ENCODE peak calls at places on chromosome 7, in ten cellular contexts. One of them, this sample, is unnamed.
A peak's percentile ranks its signal among the peaks of the same experiment; 100 is the strongest.

GRCh38 chr7:91872928-91873327 is 7.6 kb downstream of the MTERF1 start:
- DNase-seq in CD8-positive, alpha-beta T cell: no peak
- DNase-seq in right lobe of liver: no peak
- DNase-seq in body of pancreas: no peak
- DNase-seq in stomach: no peak
- DNase-seq in OCI-LY7: no peak
- DNase-seq in adrenal gland: no peak
- DNase-seq in heart right ventricle: no peak
- DNase-seq in AG04450: no peak
- DNase-seq in endothelial cell of umbilical vein: no peak
- DNase-seq in this sample: no peak

GRCh38 chr7:81604075-81604807 is 165.6 kb downstream of the HGF start:
- DNase-seq in OCI-LY7: no peak
- DNase-seq in right lobe of liver: no peak
- DNase-seq in body of pancreas: no peak
- DNase-seq in heart right ventricle: no peak
- DNase-seq in endothelial cell of umbilical vein: peak; percentile 36
- DNase-seq in CD8-positive, alpha-beta T cell: no peak
- DNase-seq in stomach: no peak
- DNase-seq in AG04450: peak; percentile 84
- DNase-seq in adrenal gland: peak; percentile 5
- DNase-seq in this sample: no peak

GRCh38 chr7:46565712-46566111 is 644.6 kb upstream of the IGFBP3 start:
- DNase-seq in CD8-positive, alpha-beta T cell: no peak
- DNase-seq in adrenal gland: no peak
- DNase-seq in stomach: no peak
- DNase-seq in AG04450: no peak
- DNase-seq in body of pancreas: no peak
- DNase-seq in OCI-LY7: no peak
- DNase-seq in right lobe of liver: no peak
- DNase-seq in heart right ventricle: no peak
- DNase-seq in endothelial cell of umbilical vein: no peak
- DNase-seq in this sample: no peak

GRCh38 chr7:105664816-105665525 is 83.7 kb upstream of the EFCAB10 start:
- DNase-seq in endothelial cell of umbilical vein: peak; percentile 40
- DNase-seq in CD8-positive, alpha-beta T cell: no peak
- DNase-seq in AG04450: no peak
- DNase-seq in stomach: no peak
- DNase-seq in right lobe of liver: no peak
- DNase-seq in OCI-LY7: no peak
- DNase-seq in adrenal gland: peak; percentile 61
- DNase-seq in heart right ventricle: no peak
- DNase-seq in body of pancreas: peak; percentile 49
- DNase-seq in this sample: no peak

GRCh38 chr7:111333010-111333409 is 229.3 kb downstream of the IMMP2L start:
- DNase-seq in heart right ventricle: no peak
- DNase-seq in AG04450: no peak
- DNase-seq in CD8-positive, alpha-beta T cell: no peak
- DNase-seq in stomach: no peak
- DNase-seq in endothelial cell of umbilical vein: no peak
- DNase-seq in right lobe of liver: no peak
- DNase-seq in body of pancreas: no peak
- DNase-seq in adrenal gland: no peak
- DNase-seq in OCI-LY7: no peak
- DNase-seq in this sample: no peak

GRCh38 chr7:2460188-2460587 is 16.0 kb downstream of the GRIFIN start:
- DNase-seq in right lobe of liver: no peak
- DNase-seq in CD8-positive, alpha-beta T cell: no peak
- DNase-seq in endothelial cell of umbilical vein: no peak
- DNase-seq in AG04450: no peak
- DNase-seq in stomach: no peak
- DNase-seq in adrenal gland: no peak
- DNase-seq in body of pancreas: no peak
- DNase-seq in OCI-LY7: no peak
- DNase-seq in heart right ventricle: no peak
- DNase-seq in this sample: no peak

GRCh38 chr7:1550005-1550845 is 5.8 kb downstream of the TMEM184A start:
- DNase-seq in body of pancreas: peak; percentile 5
- DNase-seq in right lobe of liver: no peak
- DNase-seq in OCI-LY7: no peak
- DNase-seq in endothelial cell of umbilical vein: no peak
- DNase-seq in adrenal gland: no peak
- DNase-seq in stomach: no peak
- DNase-seq in CD8-positive, alpha-beta T cell: no peak
- DNase-seq in heart right ventricle: no peak
- DNase-seq in AG04450: no peak
- DNase-seq in this sample: no peak

GRCh38 chr7:155953781-155954549 is 141.7 kb upstream of the SHH start:
- DNase-seq in adrenal gland: no peak
- DNase-seq in right lobe of liver: no peak
- DNase-seq in endothelial cell of umbilical vein: no peak
- DNase-seq in body of pancreas: peak; percentile 13
- DNase-seq in stomach: peak; percentile 82
- DNase-seq in CD8-positive, alpha-beta T cell: no peak
- DNase-seq in heart right ventricle: no peak
- DNase-seq in OCI-LY7: no peak
- DNase-seq in AG04450: no peak
- DNase-seq in this sample: no peak

GRCh38 chr7:47233996-47234395 is 347.9 kb downstream of the TNS3 start:
- DNase-seq in endothelial cell of umbilical vein: no peak
- DNase-seq in OCI-LY7: no peak
- DNase-seq in body of pancreas: no peak
- DNase-seq in heart right ventricle: no peak
- DNase-seq in AG04450: no peak
- DNase-seq in adrenal gland: no peak
- DNase-seq in stomach: no peak
- DNase-seq in CD8-positive, alpha-beta T cell: no peak
- DNase-seq in right lobe of liver: no peak
- DNase-seq in this sample: no peak

DNA sequence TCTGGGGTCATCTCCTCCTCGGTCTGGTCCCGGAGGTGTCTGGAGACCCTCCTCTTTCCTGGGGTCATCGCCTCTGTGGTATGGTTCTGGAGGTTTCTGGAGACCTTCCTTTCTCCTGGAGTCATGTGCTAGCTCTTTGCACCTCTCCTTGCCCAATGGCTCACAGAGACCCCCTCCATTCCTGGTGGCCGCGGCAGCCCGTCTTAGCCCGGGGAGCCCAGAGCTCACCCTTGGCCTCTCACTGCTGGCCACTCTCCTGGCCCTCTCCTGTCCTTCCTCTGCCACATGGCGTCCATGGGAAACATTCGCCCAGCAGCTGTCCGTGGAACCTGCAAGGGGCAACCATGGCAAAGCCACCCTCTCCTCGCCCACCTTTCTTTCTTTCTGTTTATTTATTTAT is 20.2 kb upstream of the FOXL3 start:
- DNase-seq in CD8-positive, alpha-beta T cell: no peak
- DNase-seq in right lobe of liver: no peak
- DNase-seq in heart right ventricle: no peak
- DNase-seq in endothelial cell of umbilical vein: no peak
- DNase-seq in body of pancreas: no peak
- DNase-seq in AG04450: no peak
- DNase-seq in OCI-LY7: no peak
- DNase-seq in stomach: no peak
- DNase-seq in adrenal gland: no peak
- DNase-seq in this sample: no peak
- H3K9me3 ChIP-seq in CD8-positive, alpha-beta T cell: no peaks in the 10 kb centered on the region
- H3K9me3 ChIP-seq in right lobe of liver: no peaks in the 10 kb centered on the region
- H3K9me3 ChIP-seq in heart right ventricle: peaks cover 9% of the 10 kb centered on the region
- H3K9me3 ChIP-seq in endothelial cell of umbilical vein: no peaks in the 10 kb centered on the region
- H3K9me3 ChIP-seq in body of pancreas: no peaks in the 10 kb centered on the region
- H3K9me3 ChIP-seq in AG04450: peaks cover 57% of the 10 kb centered on the region
- H3K9me3 ChIP-seq in OCI-LY7: no peaks in the 10 kb centered on the region
- H3K9me3 ChIP-seq in stomach: peaks cover 15% of the 10 kb centered on the region
- H3K9me3 ChIP-seq in adrenal gland: no peaks in the 10 kb centered on the region
- H3K9me3 ChIP-seq in this sample: no peaks in the 10 kb centered on the region

GRCh38 chr7:130490888-130491771 is 755 bp upstream of the MEST start:
- DNase-seq in body of pancreas: peak; percentile 68
- DNase-seq in adrenal gland: peak; percentile 66
- DNase-seq in OCI-LY7: no peak
- DNase-seq in endothelial cell of umbilical vein: peak; percentile 62
- DNase-seq in CD8-positive, alpha-beta T cell: peak; percentile 34
- DNase-seq in heart right ventricle: peak; percentile 37
- DNase-seq in stomach: peak; percentile 30
- DNase-seq in AG04450: no peak
- DNase-seq in right lobe of liver: peak; percentile 53
- DNase-seq in this sample: peak; percentile 68
- TF ChIP-seq CTCF in body of pancreas: peak; percentile 60
- TF ChIP-seq CTCF in adrenal gland: peak; percentile 66
- TF ChIP-seq CTCF in OCI-LY7: peak; percentile 57
- TF ChIP-seq CTCF in endothelial cell of umbilical vein: peak; percentile 67
- TF ChIP-seq CTCF in CD8-positive, alpha-beta T cell: peak; percentile 53
- TF ChIP-seq CTCF in heart right ventricle: peak; percentile 56
- TF ChIP-seq CTCF in stomach: peak; percentile 45
- TF ChIP-seq CTCF in AG04450: peak; percentile 56
- TF ChIP-seq CTCF in right lobe of liver: peak; percentile 37
- TF ChIP-seq CTCF in this sample: peak; percentile 64

GRCh38 chr7:114153700-114154099 is 234.9 kb upstream of the PPP1R3A start:
- DNase-seq in adrenal gland: no peak
- DNase-seq in OCI-LY7: no peak
- DNase-seq in CD8-positive, alpha-beta T cell: no peak
- DNase-seq in body of pancreas: no peak
- DNase-seq in endothelial cell of umbilical vein: no peak
- DNase-seq in right lobe of liver: no peak
- DNase-seq in AG04450: no peak
- DNase-seq in stomach: no peak
- DNase-seq in heart right ventricle: no peak
- DNase-seq in this sample: no peak

GRCh38 chr7:114156178-114156577 is 237.4 kb upstream of the PPP1R3A start:
- DNase-seq in adrenal gland: no peak
- DNase-seq in CD8-positive, alpha-beta T cell: no peak
- DNase-seq in right lobe of liver: no peak
- DNase-seq in body of pancreas: no peak
- DNase-seq in AG04450: no peak
- DNase-seq in heart right ventricle: no peak
- DNase-seq in endothelial cell of umbilical vein: no peak
- DNase-seq in stomach: no peak
- DNase-seq in OCI-LY7: no peak
- DNase-seq in this sample: no peak

GRCh38 chr7:114155766-114156110 is 236.9 kb upstream of the PPP1R3A start:
- DNase-seq in stomach: no peak
- DNase-seq in endothelial cell of umbilical vein: no peak
- DNase-seq in adrenal gland: no peak
- DNase-seq in heart right ventricle: no peak
- DNase-seq in AG04450: no peak
- DNase-seq in OCI-LY7: no peak
- DNase-seq in body of pancreas: no peak
- DNase-seq in CD8-positive, alpha-beta T cell: no peak
- DNase-seq in right lobe of liver: no peak
- DNase-seq in this sample: no peak

GRCh38 chr7:114152314-114152938 is 233.6 kb upstream of the PPP1R3A start:
- DNase-seq in CD8-positive, alpha-beta T cell: no peak
- DNase-seq in heart right ventricle: no peak
- DNase-seq in endothelial cell of umbilical vein: no peak
- DNase-seq in body of pancreas: no peak
- DNase-seq in adrenal gland: no peak
- DNase-seq in stomach: no peak
- DNase-seq in right lobe of liver: no peak
- DNase-seq in AG04450: no peak
- DNase-seq in OCI-LY7: no peak
- DNase-seq in this sample: no peak

DNA sequence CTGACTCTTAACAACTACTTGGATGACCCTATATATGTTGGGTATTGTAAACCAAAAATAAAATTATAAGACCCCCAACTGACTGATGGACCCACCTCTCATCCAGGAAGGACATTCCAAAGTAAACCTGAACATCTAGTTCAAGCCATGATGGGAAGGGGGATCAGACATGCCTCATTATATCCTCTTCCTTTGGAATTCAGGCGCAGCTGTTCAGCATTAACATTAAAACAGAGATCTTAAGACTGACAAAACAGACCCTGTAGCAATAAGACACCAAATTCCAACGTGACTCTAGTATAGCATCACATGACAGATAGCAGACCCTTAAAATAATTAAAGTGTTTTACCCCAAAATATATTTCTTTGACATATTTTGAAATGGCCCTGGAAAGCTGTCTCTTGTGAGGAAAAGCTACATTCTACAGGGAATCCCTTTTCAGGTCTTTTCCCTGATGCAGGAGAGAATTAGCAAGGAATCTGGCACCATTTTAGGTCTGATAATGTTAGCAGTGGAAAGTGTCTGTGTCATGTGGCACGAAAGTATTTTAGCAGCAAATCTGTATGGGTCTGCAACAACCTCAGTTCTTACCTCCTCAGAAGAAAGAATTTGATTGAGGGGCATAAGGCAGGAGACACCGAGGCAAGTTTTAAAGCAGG is 236.4 kb upstream of the PPP1R3A start:
- DNase-seq in adrenal gland: no peak
- DNase-seq in AG04450: no peak
- DNase-seq in right lobe of liver: no peak
- DNase-seq in CD8-positive, alpha-beta T cell: no peak
- DNase-seq in stomach: no peak
- DNase-seq in body of pancreas: no peak
- DNase-seq in endothelial cell of umbilical vein: no peak
- DNase-seq in OCI-LY7: no peak
- DNase-seq in heart right ventricle: no peak
- DNase-seq in this sample: no peak
- H3K4me3 ChIP-seq in adrenal gland: no peak overlapping the region
- H3K4me3 ChIP-seq in AG04450: no peak overlapping the region
- H3K4me3 ChIP-seq in right lobe of liver: no peak overlapping the region
- H3K4me3 ChIP-seq in CD8-positive, alpha-beta T cell: no peak overlapping the region
- H3K4me3 ChIP-seq in stomach: no peak overlapping the region
- H3K4me3 ChIP-seq in body of pancreas: no peak overlapping the region
- H3K4me3 ChIP-seq in endothelial cell of umbilical vein: no peak overlapping the region
- H3K4me3 ChIP-seq in OCI-LY7: no peak overlapping the region
- H3K4me3 ChIP-seq in heart right ventricle: no peak overlapping the region
- H3K4me3 ChIP-seq in this sample: no peak overlapping the region

GRCh38 chr7:32518534-32519140 is 23.3 kb downstream of the AVL9 start:
- DNase-seq in heart right ventricle: no peak
- DNase-seq in body of pancreas: no peak
- DNase-seq in stomach: no peak
- DNase-seq in OCI-LY7: peak; percentile 77
- DNase-seq in CD8-positive, alpha-beta T cell: no peak
- DNase-seq in endothelial cell of umbilical vein: no peak
- DNase-seq in right lobe of liver: no peak
- DNase-seq in adrenal gland: no peak
- DNase-seq in AG04450: no peak
- DNase-seq in this sample: no peak
- H3K9me3 ChIP-seq in heart right ventricle: peaks cover 55% of the 10 kb centered on the region
- H3K9me3 ChIP-seq in body of pancreas: no peaks in the 10 kb centered on the region
- H3K9me3 ChIP-seq in stomach: no peaks in the 10 kb centered on the region
- H3K9me3 ChIP-seq in OCI-LY7: peaks cover 59% of the 10 kb centered on the region
- H3K9me3 ChIP-seq in CD8-positive, alpha-beta T cell: no peaks in the 10 kb centered on the region
- H3K9me3 ChIP-seq in endothelial cell of umbilical vein: peaks cover 4% of the 10 kb centered on the region
- H3K9me3 ChIP-seq in right lobe of liver: peaks cover 9% of the 10 kb centered on the region
- H3K9me3 ChIP-seq in adrenal gland: no peaks in the 10 kb centered on the region
- H3K9me3 ChIP-seq in AG04450: peaks cover 31% of the 10 kb centered on the region
- H3K9me3 ChIP-seq in this sample: no peaks in the 10 kb centered on the region